ENCODE peak calls at places on chromosomes 2 and 18, in ten cellular contexts. H is ovary, J is GM23248, G is fibroblast of lung, L is colonic mucosa, D is small intestine, O is breast epithelium, C is tibial nerve, V is NT2/D1, K is left ventricle myocardium inferior. N is an unnamed sample.

GRCh38 chr18:76819411-76820136 is 2.8 kb upstream of the ZNF236 start:
- DNase-seq in J (no peak), G (no peak), O (no peak), C (no peak), L (no peak), V (no peak), D (no peak), H (no peak), K (no peak), N (no peak)

GRCh38 chr2:114450639-114451038 is 8.2 kb downstream of the DPP10 start:
- DNase-seq in V (no peak), O (no peak), K (no peak), D (no peak), G (no peak), H (no peak), L (no peak), C (no peak), J (no peak), N (no peak)

GRCh38 chr2:199798881-199799580 is 52.0 kb downstream of the FTCDNL1 start:
- DNase-seq in D (no peak), K (peak; percentile 27), O (no peak), G (peak; percentile 59), H (peak; percentile 20), J (peak; percentile 23), L (no peak), C (no peak), V (no peak), N (no peak)

GRCh38 chr2:238905721-238906120 is 57.8 kb downstream of the TWIST2 start:
- DNase-seq in K (no peak), V (no peak), L (no peak), C (no peak), D (no peak), G (no peak), H (no peak), O (no peak), J (peak; percentile 39), N (no peak)

GRCh38 chr2:70514612-70515055 is 39.0 kb downstream of the TGFA start:
- DNase-seq in K (peak; percentile 23), G (no peak), O (peak; percentile 72), V (no peak), L (peak; percentile 96), C (no peak), D (peak; percentile 99), J (no peak), H (no peak), N (peak; percentile 94)

GRCh38 chr2:199943373-199943772 is 11.9 kb downstream of the TYW5 start:
- DNase-seq in J (no peak), V (no peak), D (no peak), G (no peak), L (no peak), C (no peak), K (no peak), H (no peak), O (no peak), N (no peak)

GRCh38 chr2:231621051-231621879 is 28.6 kb downstream of the TEX44 start:
- DNase-seq in V (peak; percentile 35), J (no peak), C (no peak), H (peak; percentile 66), K (peak; percentile 54), L (peak; percentile 31), O (peak; percentile 85), D (no peak), G (no peak), N (no peak)

GRCh38 chr2:66431840-66432511 is 2.9 kb upstream of the MEIS1 start:
- DNase-seq in K (no peak), D (no peak), L (no peak), G (no peak), V (no peak), J (no peak), O (no peak), H (peak; percentile 19), C (no peak), N (no peak)

GRCh38 chr18:2981212-2981728 is 31.7 kb downstream of the LPIN2 start:
- DNase-seq in J (peak; percentile 88), H (no peak), K (no peak), D (peak; percentile 93), L (no peak), V (no peak), G (peak; percentile 96), C (no peak), O (no peak), N (no peak)

GRCh38 chr2:11588228-11589110 is 54.6 kb downstream of the GREB1 start:
- DNase-seq in O (no peak), H (no peak), J (no peak), C (no peak), V (no peak), D (no peak), L (no peak), K (no peak), G (no peak), N (no peak)

GRCh38 chr2:74191596-74192380 is 6.6 kb upstream of the MTHFD2 start:
- DNase-seq in H (no peak), C (no peak), L (no peak), V (no peak), D (no peak), O (no peak), G (no peak), J (no peak), K (no peak), N (no peak)

GRCh38 chr2:44663471-44664073 is 277.9 kb upstream of the SIX3 start:
- DNase-seq in J (no peak), C (no peak), H (no peak), V (no peak), O (no peak), D (no peak), L (no peak), G (no peak), K (no peak), N (no peak)

GRCh38 chr2:15243762-15244161 is 317.4 kb downstream of the NBAS start:
- DNase-seq in L (no peak), C (no peak), D (no peak), K (no peak), V (no peak), G (peak; percentile 47), J (peak; percentile 5), O (no peak), H (no peak), N (no peak)

GRCh38 chr2:164843346-164843841 is 1.8 kb upstream of the COBLL1 start:
- DNase-seq in J (peak; percentile 51), L (no peak), G (no peak), K (no peak), V (no peak), O (no peak), D (peak; percentile 85), C (no peak), H (no peak), N (no peak)

GRCh38 chr2:151292546-151292945 is 3.1 kb upstream of the NMI start:
- DNase-seq in K (no peak), L (no peak), V (no peak), G (no peak), O (no peak), H (no peak), D (no peak), J (no peak), C (no peak), N (no peak)

GRCh38 chr18:57797209-57797651 is 5.9 kb downstream of the ATP8B1 start:
- DNase-seq in D (peak; percentile 95), J (no peak), H (no peak), V (no peak), O (no peak), G (no peak), L (peak; percentile 89), C (no peak), K (no peak), N (peak; percentile 84)

GRCh38 chr2:112001136-112001764 is 53.8 kb upstream of the TMEM87B start:
- DNase-seq in J (peak; percentile 23), H (no peak), D (no peak), K (no peak), V (no peak), G (peak; percentile 12), C (no peak), L (no peak), O (no peak), N (no peak)

GRCh38 chr2:208935531-208935930 is 488.3 kb upstream of the MAP2 start:
- DNase-seq in G (no peak), J (no peak), H (no peak), D (no peak), O (no peak), L (no peak), K (no peak), C (no peak), V (no peak), N (no peak)

DNA sequence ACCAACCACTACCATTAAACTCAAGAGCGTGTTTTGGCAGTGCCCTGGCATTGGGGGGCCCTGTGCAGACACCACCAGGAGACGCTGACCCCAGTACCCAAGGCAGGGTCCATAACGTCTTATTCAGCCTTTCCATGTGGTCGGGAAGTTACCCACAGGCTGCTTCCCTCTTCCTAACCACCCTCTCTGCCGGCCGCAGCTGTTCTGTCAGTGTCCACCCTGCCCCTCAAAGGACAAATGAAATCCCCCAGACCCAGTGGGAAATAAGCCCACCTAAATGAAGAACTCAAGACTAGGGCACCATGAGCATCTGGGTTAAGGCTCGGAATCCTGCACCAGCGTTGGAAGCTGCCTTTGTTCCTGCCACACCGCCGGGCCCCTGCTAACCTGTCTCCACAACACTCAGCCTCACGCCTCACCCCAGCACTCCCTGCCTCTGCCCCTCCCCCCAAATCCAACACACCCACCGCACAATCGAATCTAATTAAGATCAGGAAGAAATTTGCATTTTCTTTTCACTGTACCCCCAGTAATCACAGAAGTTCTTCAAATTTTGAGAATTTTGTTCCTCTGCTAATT is 21.7 kb downstream of the BCL11A start:
- DNase-seq in K (no peak), J (no peak), H (no peak), L (peak; percentile 72), O (no peak), C (no peak), V (no peak), G (no peak), D (no peak), N (peak; percentile 65)
- H3K4me1 ChIP-seq in K (peaks cover 90% of the 10 kb centered on the region), J (peaks cover 22% of the 10 kb centered on the region), H (no peaks in the 10 kb centered on the region), L (peaks cover 4% of the 10 kb centered on the region), O (no peaks in the 10 kb centered on the region), C (no peaks in the 10 kb centered on the region), V (no peaks in the 10 kb centered on the region), G (no peaks in the 10 kb centered on the region), D (peaks cover 8% of the 10 kb centered on the region), N (peaks cover 35% of the 10 kb centered on the region)

GRCh38 chr2:217953011-217953481 is 49.7 kb downstream of the TNS1 start:
- DNase-seq in V (no peak), C (peak; percentile 39), L (no peak), D (no peak), O (no peak), J (no peak), H (peak; percentile 61), G (peak; percentile 53), K (peak; percentile 71), N (no peak)
- H3K4me1 ChIP-seq in V (peaks cover 19% of the 10 kb centered on the region), C (peaks cover 69% of the 10 kb centered on the region), L (no peaks in the 10 kb centered on the region), D (no peaks in the 10 kb centered on the region), O (peaks cover 50% of the 10 kb centered on the region), J (peaks cover 24% of the 10 kb centered on the region), H (peaks cover 77% of the 10 kb centered on the region), G (peaks cover 6% of the 10 kb centered on the region), K (peaks cover 98% of the 10 kb centered on the region), N (no peaks in the 10 kb centered on the region)

GRCh38 chr2:218289639-218290315 is 2.5 kb downstream of the TMBIM1 start:
- DNase-seq in K (no peak), L (peak; percentile 60), O (no peak), V (no peak), G (peak; percentile 55), J (peak; percentile 84), C (no peak), D (peak; percentile 84), H (no peak), N (no peak)
- H3K4me1 ChIP-seq in K (peaks cover 93% of the 10 kb centered on the region), L (peaks cover 35% of the 10 kb centered on the region), O (peaks cover 40% of the 10 kb centered on the region), V (peaks cover 25% of the 10 kb centered on the region), G (peaks cover 35% of the 10 kb centered on the region), J (peaks cover 50% of the 10 kb centered on the region), C (peaks cover 60% of the 10 kb centered on the region), D (peaks cover 29% of the 10 kb centered on the region), H (peaks cover 23% of the 10 kb centered on the region), N (peaks cover 81% of the 10 kb centered on the region)

GRCh38 chr2:204611017-204611631 is 65.8 kb downstream of the PARD3B start:
- DNase-seq in O (no peak), V (no peak), G (no peak), J (no peak), D (peak; percentile 72), L (no peak), H (no peak), C (no peak), K (no peak), N (no peak)
- H3K4me1 ChIP-seq in O (no peaks in the 10 kb centered on the region), V (no peaks in the 10 kb centered on the region), G (peaks cover 3% of the 10 kb centered on the region), J (peaks cover 12% of the 10 kb centered on the region), D (peaks cover 7% of the 10 kb centered on the region), L (no peaks in the 10 kb centered on the region), H (peaks cover 9% of the 10 kb centered on the region), C (peaks cover 15% of the 10 kb centered on the region), K (peaks cover 14% of the 10 kb centered on the region), N (peaks cover 18% of the 10 kb centered on the region)

N was measured in mucosa of descending colon.